ENCODE peak calls at places on chromosome 14, in seven cellular contexts. One of them, this sample, is unnamed.

GRCh38 chr14:97580923-97581495 is 783.8 kb downstream of the VRK1 start:
- DNase-seq in breast epithelium: no peak
- DNase-seq in lung: no peak
- DNase-seq in kidney: no peak
- DNase-seq in endodermal cell: peak
- DNase-seq in AG04450: no peak
- DNase-seq in cardiac fibroblast: no peak
- DNase-seq in this sample: no peak

GRCh38 chr14:38042356-38042755 is 165.3 kb upstream of the SSTR1 start:
- DNase-seq in breast epithelium: no peak
- DNase-seq in lung: no peak
- DNase-seq in kidney: no peak
- DNase-seq in endodermal cell: peak
- DNase-seq in AG04450: no peak
- DNase-seq in cardiac fibroblast: peak
- DNase-seq in this sample: peak

GRCh38 chr14:105905456-105905855 is 379.1 kb downstream of the TMEM121 start:
- DNase-seq in breast epithelium: no peak
- DNase-seq in lung: no peak
- DNase-seq in kidney: no peak
- DNase-seq in endodermal cell: no peak
- DNase-seq in AG04450: no peak
- DNase-seq in cardiac fibroblast: no peak
- DNase-seq in this sample: no peak

GRCh38 chr14:34013714-34014055 is 62.8 kb upstream of the EGLN3 start:
- DNase-seq in breast epithelium: no peak
- DNase-seq in lung: no peak
- DNase-seq in kidney: no peak
- DNase-seq in endodermal cell: no peak
- DNase-seq in AG04450: no peak
- DNase-seq in cardiac fibroblast: no peak
- DNase-seq in this sample: no peak

GRCh38 chr14:92666251-92666650 is 82.2 kb downstream of the LGMN start:
- DNase-seq in breast epithelium: no peak
- DNase-seq in lung: no peak
- DNase-seq in kidney: no peak
- DNase-seq in endodermal cell: no peak
- DNase-seq in AG04450: no peak
- DNase-seq in cardiac fibroblast: no peak
- DNase-seq in this sample: no peak

GRCh38 chr14:75979641-75980422 is 2.0 kb downstream of the TGFB3 start:
- DNase-seq in breast epithelium: no peak
- DNase-seq in lung: no peak
- DNase-seq in kidney: peak
- DNase-seq in endodermal cell: no peak
- DNase-seq in AG04450: no peak
- DNase-seq in cardiac fibroblast: peak
- DNase-seq in this sample: no peak

GRCh38 chr14:43539210-43539609 is 967.9 kb downstream of the FSCB start:
- DNase-seq in breast epithelium: no peak
- DNase-seq in lung: no peak
- DNase-seq in kidney: no peak
- DNase-seq in endodermal cell: peak
- DNase-seq in AG04450: no peak
- DNase-seq in cardiac fibroblast: peak
- DNase-seq in this sample: peak

GRCh38 chr14:68518180-68518579 is 274.7 kb downstream of the ZFP36L1 start:
- DNase-seq in breast epithelium: no peak
- DNase-seq in lung: no peak
- DNase-seq in kidney: no peak
- DNase-seq in endodermal cell: no peak
- DNase-seq in AG04450: no peak
- DNase-seq in cardiac fibroblast: no peak
- DNase-seq in this sample: no peak

GRCh38 chr14:23572841-23573240 is 5.2 kb upstream of the AP1G2 start:
- DNase-seq in breast epithelium: no peak
- DNase-seq in lung: no peak
- DNase-seq in kidney: no peak
- DNase-seq in endodermal cell: peak
- DNase-seq in AG04450: no peak
- DNase-seq in cardiac fibroblast: no peak
- DNase-seq in this sample: no peak

GRCh38 chr14:93137864-93138263 is 22.1 kb upstream of the ITPK1 start:
- DNase-seq in breast epithelium: no peak
- DNase-seq in lung: peak
- DNase-seq in kidney: peak
- DNase-seq in endodermal cell: peak
- DNase-seq in AG04450: no peak
- DNase-seq in cardiac fibroblast: peak
- DNase-seq in this sample: no peak

GRCh38 chr14:37263656-37264236 is 66.0 kb downstream of the MIPOL1 start:
- DNase-seq in breast epithelium: no peak
- DNase-seq in lung: no peak
- DNase-seq in kidney: no peak
- DNase-seq in endodermal cell: no peak
- DNase-seq in AG04450: no peak
- DNase-seq in cardiac fibroblast: peak
- DNase-seq in this sample: no peak

GRCh38 chr14:87944987-87945604 is 47.9 kb downstream of the GALC start:
- DNase-seq in breast epithelium: no peak
- DNase-seq in lung: no peak
- DNase-seq in kidney: no peak
- DNase-seq in endodermal cell: no peak
- DNase-seq in AG04450: peak
- DNase-seq in cardiac fibroblast: peak
- DNase-seq in this sample: peak

GRCh38 chr14:69152181-69152943 is 557 bp downstream of the DCAF5 start:
- DNase-seq in breast epithelium: no peak
- DNase-seq in lung: peak
- DNase-seq in kidney: peak
- DNase-seq in endodermal cell: no peak
- DNase-seq in AG04450: no peak
- DNase-seq in cardiac fibroblast: peak
- DNase-seq in this sample: peak

GRCh38 chr14:78172428-78172827 is 2.3 kb downstream of the NRXN3 start:
- DNase-seq in breast epithelium: no peak
- DNase-seq in lung: no peak
- DNase-seq in kidney: no peak
- DNase-seq in endodermal cell: no peak
- DNase-seq in AG04450: no peak
- DNase-seq in cardiac fibroblast: no peak
- DNase-seq in this sample: no peak

GRCh38 chr14:90545966-90546751 is 149.3 kb downstream of the CALM1 start:
- DNase-seq in breast epithelium: no peak
- DNase-seq in lung: no peak
- DNase-seq in kidney: peak
- DNase-seq in endodermal cell: no peak
- DNase-seq in AG04450: no peak
- DNase-seq in cardiac fibroblast: peak
- DNase-seq in this sample: no peak

GRCh38 chr14:91410781-91411536 is 6.7 kb downstream of the CCDC88C start:
- DNase-seq in breast epithelium: no peak
- DNase-seq in lung: no peak
- DNase-seq in kidney: no peak
- DNase-seq in endodermal cell: no peak
- DNase-seq in AG04450: no peak
- DNase-seq in cardiac fibroblast: no peak
- DNase-seq in this sample: no peak

GRCh38 chr14:60647081-60647836 is 2.0 kb downstream of the SIX1 start:
- DNase-seq in breast epithelium: no peak
- DNase-seq in lung: no peak
- DNase-seq in kidney: peak
- DNase-seq in endodermal cell: peak
- DNase-seq in AG04450: no peak
- DNase-seq in cardiac fibroblast: no peak
- DNase-seq in this sample: peak

GRCh38 chr14:75022655-75023054 is 19.9 kb downstream of the EIF2B2 start:
- DNase-seq in breast epithelium: no peak
- DNase-seq in lung: no peak
- DNase-seq in kidney: no peak
- DNase-seq in endodermal cell: peak
- DNase-seq in AG04450: no peak
- DNase-seq in cardiac fibroblast: no peak
- DNase-seq in this sample: no peak

GRCh38 chr14:61438860-61439765 is 117.7 kb downstream of the PRKCH start:
- DNase-seq in breast epithelium: peak
- DNase-seq in lung: peak
- DNase-seq in kidney: peak
- DNase-seq in endodermal cell: peak
- DNase-seq in AG04450: no peak
- DNase-seq in cardiac fibroblast: peak
- DNase-seq in this sample: peak

GRCh38 chr14:72554994-72555608 is 338.8 kb downstream of the DPF3 start:
- DNase-seq in breast epithelium: no peak
- DNase-seq in lung: no peak
- DNase-seq in kidney: no peak
- DNase-seq in endodermal cell: peak
- DNase-seq in AG04450: no peak
- DNase-seq in cardiac fibroblast: no peak
- DNase-seq in this sample: no peak

GRCh38 chr14:68784298-68784910 is 8.5 kb downstream of the ZFP36L1 start:
- DNase-seq in breast epithelium: peak
- DNase-seq in lung: no peak
- DNase-seq in kidney: peak
- DNase-seq in endodermal cell: peak
- DNase-seq in AG04450: no peak
- DNase-seq in cardiac fibroblast: peak
- DNase-seq in this sample: no peak

GRCh38 chr14:60226296-60226695 is 22.7 kb upstream of the PPM1A start:
- DNase-seq in breast epithelium: no peak
- DNase-seq in lung: no peak
- DNase-seq in kidney: no peak
- DNase-seq in endodermal cell: no peak
- DNase-seq in AG04450: no peak
- DNase-seq in cardiac fibroblast: no peak
- DNase-seq in this sample: no peak

GRCh38 chr14:101006008-101006407 is 102.5 kb upstream of the RTL1 start:
- DNase-seq in breast epithelium: no peak
- DNase-seq in lung: no peak
- DNase-seq in kidney: no peak
- DNase-seq in endodermal cell: no peak
- DNase-seq in AG04450: no peak
- DNase-seq in cardiac fibroblast: no peak
- DNase-seq in this sample: no peak

GRCh38 chr14:39366460-39367386 is 65.5 kb downstream of the FBXO33 start:
- DNase-seq in breast epithelium: no peak
- DNase-seq in lung: no peak
- DNase-seq in kidney: peak
- DNase-seq in endodermal cell: peak
- DNase-seq in AG04450: no peak
- DNase-seq in cardiac fibroblast: no peak
- DNase-seq in this sample: no peak

DNA sequence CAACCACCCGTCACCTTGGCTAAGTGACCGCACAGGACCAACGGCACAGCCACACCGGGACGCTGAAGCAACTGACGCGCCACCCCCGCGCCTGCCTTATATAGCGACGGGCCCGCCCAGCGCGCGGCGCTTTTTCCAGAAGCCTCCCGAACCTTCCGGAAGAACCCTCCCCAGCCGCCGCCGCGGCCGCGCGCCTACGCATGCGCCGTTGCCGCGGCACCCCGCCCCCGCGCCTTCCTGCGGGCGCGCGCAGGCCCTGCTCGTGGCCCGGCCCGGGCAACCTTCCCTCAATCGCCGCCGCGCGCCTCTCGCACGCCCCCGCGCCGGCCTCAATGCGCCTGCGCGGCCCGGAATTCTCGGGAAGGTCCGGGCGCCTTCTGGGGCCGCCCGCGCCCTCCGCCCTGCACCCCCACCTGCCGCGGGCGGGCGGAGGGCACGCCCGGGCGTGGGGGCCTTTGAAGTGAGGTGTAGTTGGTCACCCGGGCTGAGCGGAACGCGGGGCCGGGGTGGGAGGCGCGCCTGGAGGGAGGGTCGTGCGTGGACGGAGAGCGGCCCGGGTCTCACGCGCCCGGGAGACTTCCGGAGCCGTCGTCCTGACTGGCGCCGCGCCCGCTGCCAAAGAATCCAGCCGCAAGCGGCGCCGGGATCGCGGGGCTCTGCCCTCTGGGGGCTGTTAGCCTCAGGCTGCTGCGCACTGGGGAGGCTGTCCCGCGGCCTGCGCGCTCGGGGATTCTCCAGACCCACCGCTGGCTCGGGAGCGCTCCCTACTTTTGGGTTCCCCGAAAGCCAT is at the start of gene HSP90AA1:
- DNase-seq in breast epithelium: peak
- DNase-seq in lung: peak
- DNase-seq in kidney: peak
- DNase-seq in endodermal cell: peak
- DNase-seq in AG04450: peak
- DNase-seq in cardiac fibroblast: peak
- DNase-seq in this sample: peak
- TF ChIP-seq CTCF in breast epithelium: no peak
- TF ChIP-seq CTCF in lung: no peak
- TF ChIP-seq CTCF in kidney: no peak
- TF ChIP-seq CTCF in endodermal cell: peak
- TF ChIP-seq CTCF in AG04450: peak
- TF ChIP-seq CTCF in cardiac fibroblast: no peak
- TF ChIP-seq CTCF in this sample: no peak

GRCh38 chr14:42149609-42150261 is 543.1 kb downstream of the LRFN5 start:
- DNase-seq in breast epithelium: no peak
- DNase-seq in lung: no peak
- DNase-seq in kidney: no peak
- DNase-seq in endodermal cell: no peak
- DNase-seq in AG04450: no peak
- DNase-seq in cardiac fibroblast: no peak
- DNase-seq in this sample: peak
- H3K4me3 ChIP-seq in breast epithelium: no peak
- H3K4me3 ChIP-seq in lung: no peak
- H3K4me3 ChIP-seq in kidney: no peak
- H3K4me3 ChIP-seq in endodermal cell: no peak
- H3K4me3 ChIP-seq in AG04450: no peak
- H3K4me3 ChIP-seq in cardiac fibroblast: no peak
- H3K4me3 ChIP-seq in this sample: no peak

GRCh38 chr14:28375295-28375694 is 391.3 kb upstream of the FOXG1 start:
- DNase-seq in breast epithelium: no peak
- DNase-seq in lung: no peak
- DNase-seq in kidney: no peak
- DNase-seq in endodermal cell: peak
- DNase-seq in AG04450: no peak
- DNase-seq in cardiac fibroblast: peak
- DNase-seq in this sample: peak
- TF ChIP-seq CTCF in breast epithelium: peak
- TF ChIP-seq CTCF in lung: no peak
- TF ChIP-seq CTCF in kidney: no peak
- TF ChIP-seq CTCF in endodermal cell: peak
- TF ChIP-seq CTCF in AG04450: no peak
- TF ChIP-seq CTCF in cardiac fibroblast: peak
- TF ChIP-seq CTCF in this sample: no peak

DNA sequence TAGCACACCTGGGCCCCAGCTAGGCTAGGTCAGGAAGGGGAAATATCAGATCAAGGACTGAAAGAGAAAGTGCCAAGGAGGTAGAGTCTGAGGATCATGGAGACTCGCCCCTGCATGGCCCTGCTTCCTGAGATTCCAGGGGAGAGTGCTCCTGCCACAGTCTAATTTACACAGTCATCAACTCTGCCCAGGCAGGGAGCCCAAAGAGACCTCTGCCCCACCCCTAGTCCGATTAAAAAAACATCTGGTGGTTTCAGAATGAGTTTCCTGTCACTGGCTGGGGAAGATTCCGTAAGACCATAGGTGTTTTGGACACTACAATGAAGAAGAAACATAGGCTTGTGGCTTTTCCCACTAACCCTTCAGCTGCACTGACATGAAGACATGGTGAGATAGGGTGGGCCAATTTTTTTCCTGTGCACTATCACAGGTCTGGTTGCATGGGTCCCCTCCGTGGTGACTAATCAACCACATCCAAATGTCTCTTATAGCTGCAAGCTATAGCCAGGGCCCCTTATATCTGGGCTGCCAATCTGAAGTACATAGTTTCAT is 31.5 kb upstream of the GZMB start:
- DNase-seq in breast epithelium: no peak
- DNase-seq in lung: no peak
- DNase-seq in kidney: no peak
- DNase-seq in endodermal cell: no peak
- DNase-seq in AG04450: no peak
- DNase-seq in cardiac fibroblast: no peak
- DNase-seq in this sample: no peak
- H3K4me3 ChIP-seq in breast epithelium: no peak
- H3K4me3 ChIP-seq in lung: no peak
- H3K4me3 ChIP-seq in kidney: no peak
- H3K4me3 ChIP-seq in endodermal cell: no peak
- H3K4me3 ChIP-seq in AG04450: no peak
- H3K4me3 ChIP-seq in cardiac fibroblast: no peak
- H3K4me3 ChIP-seq in this sample: no peak